ENCODE peak calls at places on chromosome 15, in seven cellular contexts. O is heart right ventricle, Q is tibial nerve, T is cardiac fibroblast, Y is astrocyte, X is transverse colon, V is cardiac muscle cell. C is an unnamed sample.
A peak's percentile ranks its signal among the peaks of the same experiment; 100 is the strongest.

GRCh38 chr15:56475351-56475750 is 10.4 kb upstream of the MNS1 start:
- DNase-seq in O (no peak), Q (no peak), T (no peak), Y (no peak), X (no peak), V (no peak), C (no peak)

GRCh38 chr15:60582370-60583036 is 103.6 kb upstream of the ICE2 start:
- DNase-seq in O (no peak), Q (no peak), T (peak; percentile 72), Y (peak; percentile 6), X (no peak), V (no peak), C (no peak)

GRCh38 chr15:75232252-75232813 is 25.8 kb upstream of the GOLGA6C start:
- DNase-seq in O (no peak), Q (no peak), T (no peak), Y (no peak), X (peak; percentile 4), V (no peak), C (no peak)

GRCh38 chr15:39167114-39168058 is 413.5 kb upstream of the THBS1 start:
- DNase-seq in O (no peak), Q (no peak), T (no peak), Y (no peak), X (no peak), V (no peak), C (no peak)

GRCh38 chr15:70580286-70580685 is 183.1 kb downstream of the UACA start:
- DNase-seq in O (no peak), Q (no peak), T (no peak), Y (no peak), X (no peak), V (no peak), C (no peak)

GRCh38 chr15:85171736-85172135 is 190.1 kb downstream of the PDE8A start:
- DNase-seq in O (no peak), Q (no peak), T (peak; percentile 17), Y (no peak), X (no peak), V (no peak), C (no peak)

GRCh38 chr15:65952425-65953053 is 83.2 kb downstream of the RAB11A start:
- DNase-seq in O (no peak), Q (no peak), T (peak; percentile 66), Y (peak; percentile 60), X (no peak), V (peak; percentile 88), C (peak; percentile 34)

GRCh38 chr15:99614749-99615288 is 49.0 kb downstream of the MEF2A start:
- DNase-seq in O (no peak), Q (no peak), T (peak; percentile 19), Y (no peak), X (no peak), V (peak; percentile 68), C (no peak)

GRCh38 chr15:75921732-75922703 is 18.3 kb downstream of the FBXO22 start:
- DNase-seq in O (no peak), Q (peak; percentile 21), T (peak; percentile 88), Y (peak; percentile 51), X (peak; percentile 65), V (peak; percentile 62), C (peak; percentile 58)

GRCh38 chr15:51342249-51342999 is 969 bp downstream of the GLDN start:
- DNase-seq in O (no peak), Q (no peak), T (no peak), Y (no peak), X (no peak), V (no peak), C (no peak)

GRCh38 chr15:95325763-95326688 is 1004.5 kb upstream of the NR2F2 start:
- DNase-seq in O (no peak), Q (peak; percentile 39), T (peak; percentile 79), Y (peak; percentile 17), X (no peak), V (peak; percentile 1), C (no peak)

GRCh38 chr15:60152386-60152785 is 148.3 kb downstream of the FOXB1 start:
- DNase-seq in O (no peak), Q (no peak), T (no peak), Y (no peak), X (no peak), V (no peak), C (no peak)

GRCh38 chr15:49103002-49103401 is 52.4 kb downstream of the COPS2 start:
- DNase-seq in O (no peak), Q (no peak), T (peak; percentile 76), Y (peak; percentile 61), X (no peak), V (no peak), C (no peak)

GRCh38 chr15:81351651-81352050 is 22.4 kb downstream of the TMC3 start:
- DNase-seq in O (no peak), Q (no peak), T (no peak), Y (no peak), X (no peak), V (no peak), C (no peak)

GRCh38 chr15:100229181-100230163 is 112.3 kb downstream of the ADAMTS17 start:
- DNase-seq in O (no peak), Q (no peak), T (no peak), Y (no peak), X (no peak), V (no peak), C (no peak)

GRCh38 chr15:85800460-85801123 is 5.9 kb upstream of the KLHL25 start:
- DNase-seq in O (peak; percentile 47), Q (no peak), T (peak; percentile 63), Y (peak; percentile 55), X (peak; percentile 84), V (no peak), C (peak; percentile 95)

GRCh38 chr15:34799825-34800168 is 4.4 kb upstream of the ACTC1 start:
- DNase-seq in O (no peak), Q (no peak), T (no peak), Y (no peak), X (no peak), V (no peak), C (no peak)

GRCh38 chr15:45618813-45619212 is 16.0 kb upstream of the SQOR start:
- DNase-seq in O (no peak), Q (no peak), T (no peak), Y (no peak), X (no peak), V (no peak), C (no peak)
- TF ChIP-seq CTCF in O (no peak), Q (no peak), T (no peak), Y (no peak), X (no peak), V (no peak), C (no peak)

DNA sequence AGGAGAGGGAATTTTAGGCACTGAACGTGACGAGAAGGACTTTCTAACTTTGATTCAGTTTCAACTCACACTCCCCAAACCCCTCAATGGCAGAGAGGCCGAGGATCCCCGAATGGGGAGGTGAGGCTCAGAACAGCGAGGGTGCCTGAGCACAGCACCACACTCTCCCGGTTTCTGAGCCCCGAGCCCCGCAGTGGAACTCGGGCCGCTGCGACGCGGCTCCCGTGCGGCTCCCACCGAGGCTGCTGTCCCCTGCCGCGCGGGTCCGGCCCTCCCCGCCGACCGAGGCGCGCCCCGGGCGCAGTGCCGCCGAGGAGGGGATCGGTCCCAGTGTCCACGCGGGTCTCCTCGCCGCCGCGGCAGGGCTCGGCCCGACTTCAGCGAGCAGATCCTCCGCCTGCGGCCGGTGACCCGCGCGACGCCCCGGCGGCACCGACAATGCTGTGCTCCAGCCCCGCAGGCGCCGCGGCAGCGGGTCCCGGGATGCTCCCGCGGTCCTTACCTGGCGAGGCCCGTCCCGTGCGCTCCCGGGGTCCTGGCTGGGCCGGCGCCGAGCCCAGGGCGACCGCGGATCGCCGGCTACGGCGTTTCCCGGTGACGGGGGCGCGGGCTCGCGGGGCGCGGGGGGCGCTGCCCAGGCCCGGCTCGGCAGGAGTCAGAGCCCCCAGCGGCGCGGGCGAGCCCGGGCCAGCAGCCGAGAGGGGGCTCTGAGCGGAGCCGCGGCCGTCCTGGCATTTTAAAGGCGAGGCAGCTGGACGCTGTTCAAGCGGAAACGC is at the start of gene CTXND1:
- DNase-seq in O (no peak), Q (no peak), T (no peak), Y (no peak), X (no peak), V (peak; percentile 62), C (no peak)
- H3K4me3 ChIP-seq in O (peak within 1 kb of the TSS; percentile 7), Q (peak within 1 kb of the TSS; percentile 32), T (no peak within 1 kb of the TSS), Y (peak within 1 kb of the TSS; percentile 28), X (peak within 1 kb of the TSS; percentile 33), V (peak within 1 kb of the TSS; percentile 25), C (peak within 1 kb of the TSS; percentile 34)

GRCh38 chr15:89888214-89888804 is 5.5 kb downstream of the AP3S2 start:
- DNase-seq in O (no peak), Q (no peak), T (peak; percentile 80), Y (peak; percentile 57), X (peak; percentile 41), V (peak; percentile 14), C (no peak)
- TF ChIP-seq CTCF in O (no peak), Q (peak; percentile 9), T (peak; percentile 56), Y (peak; percentile 62), X (peak; percentile 33), V (peak; percentile 62), C (peak; percentile 49)

GRCh38 chr15:43093026-43093425 is 12.8 kb downstream of the UBR1 start:
- DNase-seq in O (no peak), Q (no peak), T (peak; percentile 31), Y (peak; percentile 87), X (no peak), V (no peak), C (no peak)
- H3K4me3 ChIP-seq in O (no peak overlapping the region), Q (no peak overlapping the region), T (no peak overlapping the region), Y (no peak overlapping the region), X (no peak overlapping the region), V (no peak overlapping the region), C (no peak overlapping the region)

DNA sequence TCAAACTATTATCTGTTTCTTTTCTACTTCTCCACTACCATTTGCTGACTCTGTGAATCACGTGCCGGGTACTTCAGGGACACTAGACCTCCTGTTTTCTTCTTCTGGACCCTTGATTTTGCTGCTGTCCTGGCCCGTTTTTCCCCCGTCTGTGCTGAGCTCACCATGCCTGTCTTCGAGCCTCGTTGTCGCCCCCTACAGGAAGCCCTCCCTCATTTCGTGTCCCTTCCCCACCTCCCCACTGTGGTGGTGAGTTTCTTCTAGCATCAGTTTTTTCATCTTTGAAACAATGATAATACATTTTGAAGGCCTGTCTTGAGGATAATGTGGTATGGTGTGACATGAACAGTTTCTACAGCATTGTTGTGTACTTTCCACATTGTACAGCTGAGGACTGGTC is 12.8 kb downstream of the GABRG3 start:
- DNase-seq in O (no peak), Q (no peak), T (no peak), Y (no peak), X (no peak), V (no peak), C (no peak)
- TF ChIP-seq CTCF in O (no peak), Q (no peak), T (no peak), Y (no peak), X (no peak), V (no peak), C (peak; percentile 27)

DNA sequence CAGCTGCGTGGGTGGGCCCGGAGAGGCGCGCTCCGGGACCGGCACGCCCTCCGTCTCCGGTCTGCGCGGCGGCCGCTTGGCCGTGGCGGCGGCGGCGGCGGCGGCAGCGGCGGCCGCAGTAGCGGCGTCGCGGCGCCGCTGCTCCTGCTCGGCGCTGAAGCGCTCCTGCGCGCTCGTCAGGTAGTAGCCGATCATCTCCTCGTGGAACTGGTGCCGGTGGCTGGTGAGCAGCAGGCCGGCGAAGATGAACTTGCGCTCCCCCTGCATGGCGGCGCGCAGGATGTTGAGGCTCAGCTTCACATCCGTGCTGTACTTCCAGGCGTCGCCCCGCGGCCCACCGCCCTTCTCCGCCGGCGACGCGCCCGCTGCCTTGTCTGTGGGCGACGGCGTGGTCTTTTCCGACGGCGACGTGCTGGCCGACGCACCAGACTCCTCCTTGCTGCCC is 157.3 kb downstream of the KLF13 start:
- DNase-seq in O (no peak), Q (no peak), T (no peak), Y (no peak), X (no peak), V (no peak), C (no peak)
- H3K4me3 ChIP-seq in O (no peak overlapping the region), Q (no peak overlapping the region), T (no peak overlapping the region), Y (no peak overlapping the region), X (no peak overlapping the region), V (no peak overlapping the region), C (no peak overlapping the region)

GRCh38 chr15:33678606-33679005 is 289.7 kb upstream of the CHRM5 start:
- DNase-seq in O (no peak), Q (no peak), T (no peak), Y (no peak), X (no peak), V (peak; percentile 11), C (no peak)
- TF ChIP-seq CTCF in O (no peak), Q (no peak), T (no peak), Y (no peak), X (no peak), V (no peak), C (no peak)

C was measured in LNCaP clone FGC.